ENCODE peak calls at places on chromosomes 1 and 21, in eight cellular contexts. One of them, this sample, is unnamed. For H3K4me1 and H3K27me3, the result is how much of the 10 kb centered on the place peaks cover.

GRCh38 chr1:17304155-17304826 is 3.7 kb upstream of the PADI4 start:
- DNase-seq in cardiac muscle cell: peak
- DNase-seq in naive thymus-derived CD4-positive, alpha-beta T cell: no peak
- DNase-seq in mammary epithelial cell: peak
- DNase-seq in prostate gland: no peak
- DNase-seq in right lobe of liver: no peak
- DNase-seq in testis: no peak
- DNase-seq in heart right ventricle: no peak
- DNase-seq in this sample: no peak

GRCh38 chr1:154635162-154635561 is 27.2 kb upstream of the ADAR start:
- DNase-seq in naive thymus-derived CD4-positive, alpha-beta T cell: no peak
- DNase-seq in mammary epithelial cell: no peak
- DNase-seq in cardiac muscle cell: no peak
- DNase-seq in right lobe of liver: no peak
- DNase-seq in heart right ventricle: no peak
- DNase-seq in prostate gland: no peak
- DNase-seq in testis: no peak
- DNase-seq in this sample: no peak

GRCh38 chr1:33342041-33342723 is 21.3 kb upstream of the A3GALT2 start:
- DNase-seq in cardiac muscle cell: no peak
- DNase-seq in mammary epithelial cell: peak
- DNase-seq in prostate gland: peak
- DNase-seq in right lobe of liver: peak
- DNase-seq in heart right ventricle: peak
- DNase-seq in naive thymus-derived CD4-positive, alpha-beta T cell: no peak
- DNase-seq in testis: peak
- DNase-seq in this sample: peak

GRCh38 chr21:27365394-27365793 is 398.5 kb upstream of the ADAMTS5 start:
- DNase-seq in mammary epithelial cell: peak
- DNase-seq in cardiac muscle cell: no peak
- DNase-seq in testis: no peak
- DNase-seq in naive thymus-derived CD4-positive, alpha-beta T cell: no peak
- DNase-seq in prostate gland: no peak
- DNase-seq in heart right ventricle: no peak
- DNase-seq in right lobe of liver: no peak
- DNase-seq in this sample: no peak

GRCh38 chr21:43814215-43815106 is 25.1 kb downstream of the RRP1 start:
- DNase-seq in naive thymus-derived CD4-positive, alpha-beta T cell: no peak
- DNase-seq in mammary epithelial cell: no peak
- DNase-seq in prostate gland: no peak
- DNase-seq in heart right ventricle: no peak
- DNase-seq in testis: no peak
- DNase-seq in right lobe of liver: no peak
- DNase-seq in cardiac muscle cell: no peak
- DNase-seq in this sample: peak

GRCh38 chr1:160866001-160866704 is 3.5 kb upstream of the CD244 start:
- DNase-seq in cardiac muscle cell: no peak
- DNase-seq in testis: no peak
- DNase-seq in heart right ventricle: no peak
- DNase-seq in right lobe of liver: no peak
- DNase-seq in prostate gland: no peak
- DNase-seq in mammary epithelial cell: no peak
- DNase-seq in naive thymus-derived CD4-positive, alpha-beta T cell: no peak
- DNase-seq in this sample: no peak

GRCh38 chr1:220990417-220991337 is 111.4 kb downstream of the HLX start:
- DNase-seq in cardiac muscle cell: no peak
- DNase-seq in testis: no peak
- DNase-seq in mammary epithelial cell: peak
- DNase-seq in heart right ventricle: no peak
- DNase-seq in naive thymus-derived CD4-positive, alpha-beta T cell: no peak
- DNase-seq in right lobe of liver: no peak
- DNase-seq in prostate gland: no peak
- DNase-seq in this sample: no peak

GRCh38 chr1:61310538-61310937 is 228.2 kb downstream of the NFIA start:
- DNase-seq in mammary epithelial cell: no peak
- DNase-seq in testis: no peak
- DNase-seq in cardiac muscle cell: no peak
- DNase-seq in heart right ventricle: no peak
- DNase-seq in naive thymus-derived CD4-positive, alpha-beta T cell: no peak
- DNase-seq in right lobe of liver: no peak
- DNase-seq in prostate gland: no peak
- DNase-seq in this sample: no peak

GRCh38 chr1:59384443-59384842 is 87.5 kb downstream of the FGGY start:
- DNase-seq in right lobe of liver: no peak
- DNase-seq in testis: no peak
- DNase-seq in naive thymus-derived CD4-positive, alpha-beta T cell: no peak
- DNase-seq in heart right ventricle: no peak
- DNase-seq in cardiac muscle cell: no peak
- DNase-seq in mammary epithelial cell: no peak
- DNase-seq in prostate gland: no peak
- DNase-seq in this sample: no peak

GRCh38 chr21:41604583-41605041 is 96.7 kb upstream of the TMPRSS2 start:
- DNase-seq in heart right ventricle: no peak
- DNase-seq in prostate gland: no peak
- DNase-seq in mammary epithelial cell: no peak
- DNase-seq in right lobe of liver: no peak
- DNase-seq in naive thymus-derived CD4-positive, alpha-beta T cell: no peak
- DNase-seq in cardiac muscle cell: no peak
- DNase-seq in testis: no peak
- DNase-seq in this sample: no peak

GRCh38 chr1:11058026-11058425 is 1.8 kb downstream of the SRM start:
- DNase-seq in right lobe of liver: no peak
- DNase-seq in naive thymus-derived CD4-positive, alpha-beta T cell: no peak
- DNase-seq in mammary epithelial cell: no peak
- DNase-seq in cardiac muscle cell: no peak
- DNase-seq in heart right ventricle: no peak
- DNase-seq in testis: no peak
- DNase-seq in prostate gland: no peak
- DNase-seq in this sample: no peak

GRCh38 chr1:234111458-234112142 is 207.1 kb downstream of the SLC35F3 start:
- DNase-seq in cardiac muscle cell: peak
- DNase-seq in testis: peak
- DNase-seq in heart right ventricle: no peak
- DNase-seq in naive thymus-derived CD4-positive, alpha-beta T cell: no peak
- DNase-seq in mammary epithelial cell: peak
- DNase-seq in prostate gland: peak
- DNase-seq in right lobe of liver: peak
- DNase-seq in this sample: peak

GRCh38 chr1:61375082-61375880 is 292.9 kb downstream of the NFIA start:
- DNase-seq in prostate gland: no peak
- DNase-seq in mammary epithelial cell: peak
- DNase-seq in right lobe of liver: no peak
- DNase-seq in heart right ventricle: no peak
- DNase-seq in cardiac muscle cell: no peak
- DNase-seq in naive thymus-derived CD4-positive, alpha-beta T cell: no peak
- DNase-seq in testis: no peak
- DNase-seq in this sample: no peak

GRCh38 chr1:8395433-8395866 is 77.5 kb downstream of the SLC45A1 start:
- DNase-seq in testis: no peak
- DNase-seq in cardiac muscle cell: no peak
- DNase-seq in naive thymus-derived CD4-positive, alpha-beta T cell: peak
- DNase-seq in prostate gland: no peak
- DNase-seq in right lobe of liver: no peak
- DNase-seq in heart right ventricle: no peak
- DNase-seq in mammary epithelial cell: no peak
- DNase-seq in this sample: no peak

GRCh38 chr1:112675728-112676381 is 1.4 kb downstream of the MOV10 start:
- DNase-seq in heart right ventricle: no peak
- DNase-seq in cardiac muscle cell: no peak
- DNase-seq in mammary epithelial cell: no peak
- DNase-seq in testis: no peak
- DNase-seq in naive thymus-derived CD4-positive, alpha-beta T cell: no peak
- DNase-seq in right lobe of liver: no peak
- DNase-seq in prostate gland: no peak
- DNase-seq in this sample: no peak
- H3K27ac ChIP-seq in heart right ventricle: peak
- H3K27ac ChIP-seq in cardiac muscle cell: peak
- H3K27ac ChIP-seq in mammary epithelial cell: peak
- H3K27ac ChIP-seq in testis: peak
- H3K27ac ChIP-seq in naive thymus-derived CD4-positive, alpha-beta T cell: peak
- H3K27ac ChIP-seq in right lobe of liver: peak
- H3K27ac ChIP-seq in prostate gland: peak
- H3K27ac ChIP-seq in this sample: peak

DNA sequence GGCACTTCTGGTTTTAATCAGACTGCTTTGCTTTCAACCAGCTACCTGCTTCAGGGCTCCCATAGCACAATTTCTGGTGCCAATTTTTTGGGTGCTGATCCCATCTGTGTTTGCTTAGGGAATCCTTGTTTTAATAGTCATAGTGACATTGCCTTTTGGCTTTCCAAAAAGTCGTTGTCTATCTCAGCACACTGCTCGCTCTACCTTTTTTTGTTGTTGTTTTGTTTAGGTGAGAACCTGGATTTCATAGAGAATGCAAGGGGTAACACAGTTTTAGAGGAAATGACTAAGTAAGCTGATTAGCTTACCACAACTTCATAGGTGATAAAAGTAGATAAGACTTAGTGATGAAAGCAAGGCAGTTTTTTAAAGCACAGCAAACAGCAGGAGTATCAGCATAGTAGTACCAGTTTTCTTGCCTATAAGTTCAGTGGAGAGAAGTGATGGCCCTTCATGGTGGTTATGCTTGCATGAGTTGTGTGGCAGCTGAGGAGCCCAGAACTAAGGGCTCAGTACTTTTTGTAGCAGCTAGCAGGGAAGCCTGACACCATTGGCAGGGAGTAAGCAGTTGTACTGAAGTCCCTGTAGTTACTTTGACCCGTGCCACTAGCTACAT is 31.3 kb downstream of the NEK7 start:
- DNase-seq in mammary epithelial cell: no peak
- DNase-seq in heart right ventricle: no peak
- DNase-seq in naive thymus-derived CD4-positive, alpha-beta T cell: peak
- DNase-seq in testis: no peak
- DNase-seq in cardiac muscle cell: no peak
- DNase-seq in right lobe of liver: no peak
- DNase-seq in prostate gland: no peak
- DNase-seq in this sample: no peak
- H3K4me1 ChIP-seq in mammary epithelial cell: under half
- H3K4me1 ChIP-seq in heart right ventricle: half or more
- H3K4me1 ChIP-seq in naive thymus-derived CD4-positive, alpha-beta T cell: half or more
- H3K4me1 ChIP-seq in testis: under half
- H3K4me1 ChIP-seq in cardiac muscle cell: under half
- H3K4me1 ChIP-seq in right lobe of liver: under half
- H3K4me1 ChIP-seq in prostate gland: under half
- H3K4me1 ChIP-seq in this sample: under half

GRCh38 chr1:37393173-37393572 is 81.2 kb upstream of the ZC3H12A start:
- DNase-seq in right lobe of liver: no peak
- DNase-seq in mammary epithelial cell: no peak
- DNase-seq in cardiac muscle cell: no peak
- DNase-seq in testis: no peak
- DNase-seq in naive thymus-derived CD4-positive, alpha-beta T cell: no peak
- DNase-seq in heart right ventricle: no peak
- DNase-seq in prostate gland: no peak
- DNase-seq in this sample: no peak

GRCh38 chr1:37393585-37394120 is 80.7 kb upstream of the ZC3H12A start:
- DNase-seq in right lobe of liver: no peak
- DNase-seq in mammary epithelial cell: no peak
- DNase-seq in cardiac muscle cell: peak
- DNase-seq in testis: no peak
- DNase-seq in prostate gland: no peak
- DNase-seq in naive thymus-derived CD4-positive, alpha-beta T cell: no peak
- DNase-seq in heart right ventricle: no peak
- DNase-seq in this sample: no peak

GRCh38 chr1:37392051-37392450 is 82.3 kb upstream of the ZC3H12A start:
- DNase-seq in testis: no peak
- DNase-seq in naive thymus-derived CD4-positive, alpha-beta T cell: no peak
- DNase-seq in heart right ventricle: no peak
- DNase-seq in prostate gland: no peak
- DNase-seq in right lobe of liver: no peak
- DNase-seq in mammary epithelial cell: no peak
- DNase-seq in cardiac muscle cell: no peak
- DNase-seq in this sample: no peak

GRCh38 chr1:37389327-37389726 is 85.1 kb upstream of the ZC3H12A start:
- DNase-seq in right lobe of liver: no peak
- DNase-seq in heart right ventricle: no peak
- DNase-seq in naive thymus-derived CD4-positive, alpha-beta T cell: no peak
- DNase-seq in testis: no peak
- DNase-seq in prostate gland: no peak
- DNase-seq in mammary epithelial cell: no peak
- DNase-seq in cardiac muscle cell: no peak
- DNase-seq in this sample: no peak

GRCh38 chr1:37391181-37391949 is 83.0 kb upstream of the ZC3H12A start:
- DNase-seq in naive thymus-derived CD4-positive, alpha-beta T cell: no peak
- DNase-seq in cardiac muscle cell: no peak
- DNase-seq in heart right ventricle: no peak
- DNase-seq in prostate gland: no peak
- DNase-seq in mammary epithelial cell: no peak
- DNase-seq in testis: no peak
- DNase-seq in right lobe of liver: no peak
- DNase-seq in this sample: no peak
- H3K27me3 ChIP-seq in naive thymus-derived CD4-positive, alpha-beta T cell: under half
- H3K27me3 ChIP-seq in cardiac muscle cell: under half
- H3K27me3 ChIP-seq in heart right ventricle: under half
- H3K27me3 ChIP-seq in prostate gland: under half
- H3K27me3 ChIP-seq in mammary epithelial cell: under half
- H3K27me3 ChIP-seq in testis: under half
- H3K27me3 ChIP-seq in right lobe of liver: under half
- H3K27me3 ChIP-seq in this sample: under half

GRCh38 chr21:39047046-39047445 is 136.2 kb downstream of the PSMG1 start:
- DNase-seq in mammary epithelial cell: no peak
- DNase-seq in prostate gland: no peak
- DNase-seq in naive thymus-derived CD4-positive, alpha-beta T cell: no peak
- DNase-seq in heart right ventricle: no peak
- DNase-seq in cardiac muscle cell: no peak
- DNase-seq in testis: no peak
- DNase-seq in right lobe of liver: no peak
- DNase-seq in this sample: no peak

GRCh38 chr21:39048574-39048973 is 134.7 kb downstream of the PSMG1 start:
- DNase-seq in prostate gland: no peak
- DNase-seq in naive thymus-derived CD4-positive, alpha-beta T cell: no peak
- DNase-seq in cardiac muscle cell: no peak
- DNase-seq in right lobe of liver: no peak
- DNase-seq in mammary epithelial cell: peak
- DNase-seq in testis: no peak
- DNase-seq in heart right ventricle: no peak
- DNase-seq in this sample: no peak

GRCh38 chr21:39050839-39051560 is 132.3 kb downstream of the PSMG1 start:
- DNase-seq in prostate gland: no peak
- DNase-seq in testis: no peak
- DNase-seq in cardiac muscle cell: no peak
- DNase-seq in right lobe of liver: no peak
- DNase-seq in mammary epithelial cell: no peak
- DNase-seq in heart right ventricle: no peak
- DNase-seq in naive thymus-derived CD4-positive, alpha-beta T cell: no peak
- DNase-seq in this sample: no peak

GRCh38 chr21:39046236-39046911 is 136.9 kb downstream of the PSMG1 start:
- DNase-seq in prostate gland: no peak
- DNase-seq in testis: no peak
- DNase-seq in naive thymus-derived CD4-positive, alpha-beta T cell: no peak
- DNase-seq in mammary epithelial cell: no peak
- DNase-seq in right lobe of liver: no peak
- DNase-seq in cardiac muscle cell: no peak
- DNase-seq in heart right ventricle: no peak
- DNase-seq in this sample: no peak

DNA sequence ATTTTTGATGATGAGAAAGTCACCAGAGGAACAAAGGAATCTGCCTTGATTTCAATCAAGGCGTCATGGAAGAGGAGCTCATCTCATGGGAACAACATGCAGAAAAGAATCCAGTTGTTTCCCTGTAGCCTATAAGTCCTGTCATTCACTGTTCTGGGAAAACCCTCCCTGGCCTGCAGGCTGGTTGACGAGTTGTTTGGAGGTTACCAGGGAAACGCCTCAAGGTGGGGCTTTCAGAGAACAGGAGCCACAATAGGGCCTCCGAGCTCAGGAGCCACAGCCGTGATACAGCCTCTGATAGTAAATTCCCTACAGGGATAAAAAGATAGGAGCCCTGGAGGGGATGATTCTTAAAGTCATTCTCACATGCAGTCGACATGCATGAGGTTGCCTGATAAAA is 135.2 kb downstream of the PSMG1 start:
- DNase-seq in testis: no peak
- DNase-seq in mammary epithelial cell: peak
- DNase-seq in naive thymus-derived CD4-positive, alpha-beta T cell: no peak
- DNase-seq in prostate gland: no peak
- DNase-seq in heart right ventricle: peak
- DNase-seq in cardiac muscle cell: peak
- DNase-seq in right lobe of liver: no peak
- DNase-seq in this sample: peak
- H3K27ac ChIP-seq in testis: no peak
- H3K27ac ChIP-seq in mammary epithelial cell: peak
- H3K27ac ChIP-seq in naive thymus-derived CD4-positive, alpha-beta T cell: no peak
- H3K27ac ChIP-seq in prostate gland: no peak
- H3K27ac ChIP-seq in heart right ventricle: no peak
- H3K27ac ChIP-seq in cardiac muscle cell: no peak
- H3K27ac ChIP-seq in right lobe of liver: no peak
- H3K27ac ChIP-seq in this sample: no peak

This sample was measured in right cardiac atrium.